ENCODE peak calls at places on chromosomes 3 and 15, in eight cellular contexts. X is mucosa of descending colon, O is A549, G is fibroblast of lung, E is lower leg skin, R is WERI-Rb-1, U is AG09309, N is GM06990. J is an unnamed sample.

GRCh38 chr3:42802876-42803799 is 1.2 kb downstream of the HIGD1A start:
- DNase-seq in X (peak), O (no peak), G (peak), E (no peak), R (peak), U (no peak), N (no peak), J (peak)

GRCh38 chr15:51924146-51925068 is 47.2 kb downstream of the LEO1 start:
- DNase-seq in X (no peak), O (no peak), G (no peak), E (no peak), R (peak), U (no peak), N (no peak), J (peak)

GRCh38 chr15:80778964-80779657 is at the start of gene CEMIP:
- DNase-seq in X (peak), O (peak), G (peak), E (peak), R (peak), U (peak), N (peak), J (peak)

GRCh38 chr15:70093481-70094309 is 4.0 kb downstream of the TLE3 start:
- DNase-seq in X (peak), O (no peak), G (peak), E (no peak), R (no peak), U (no peak), N (no peak), J (peak)

GRCh38 chr15:69478259-69478687 is 25.7 kb downstream of the RPLP1 start:
- DNase-seq in X (peak), O (peak), G (peak), E (no peak), R (peak), U (no peak), N (no peak), J (peak)

GRCh38 chr15:39364721-39365120 is 216.2 kb upstream of the THBS1 start:
- DNase-seq in X (no peak), O (no peak), G (no peak), E (no peak), R (no peak), U (no peak), N (no peak), J (no peak)

GRCh38 chr15:43225201-43225949 is 4.6 kb upstream of the EPB42 start:
- DNase-seq in X (peak), O (peak), G (peak), E (no peak), R (peak), U (no peak), N (no peak), J (peak)

GRCh38 chr15:35624881-35625280 is 78.9 kb upstream of the DPH6 start:
- DNase-seq in X (peak), O (no peak), G (peak), E (no peak), R (no peak), U (peak), N (no peak), J (no peak)

GRCh38 chr15:82549199-82549665 is 9.0 kb upstream of the RPS17 start:
- DNase-seq in X (no peak), O (no peak), G (no peak), E (no peak), R (no peak), U (no peak), N (no peak), J (no peak)

GRCh38 chr3:72118593-72118992 is 333.6 kb upstream of the PROK2 start:
- DNase-seq in X (no peak), O (no peak), G (no peak), E (no peak), R (no peak), U (no peak), N (no peak), J (no peak)

GRCh38 chr3:52120576-52121458 is 33.4 kb downstream of the POC1A start:
- DNase-seq in X (no peak), O (no peak), G (no peak), E (no peak), R (peak), U (no peak), N (no peak), J (no peak)

GRCh38 chr3:150627557-150627956 is 24.4 kb downstream of the SELENOT start:
- DNase-seq in X (no peak), O (no peak), G (peak), E (no peak), R (no peak), U (no peak), N (no peak), J (no peak)

GRCh38 chr3:35653347-35653746 is 14.0 kb downstream of the ARPP21 start:
- DNase-seq in X (no peak), O (no peak), G (no peak), E (no peak), R (no peak), U (no peak), N (no peak), J (no peak)

GRCh38 chr3:125478321-125478720 is 41.7 kb downstream of the SNX4 start:
- DNase-seq in X (no peak), O (no peak), G (peak), E (no peak), R (no peak), U (peak), N (no peak), J (no peak)

GRCh38 chr3:127857270-127857801 is 35.0 kb upstream of the MGLL start:
- DNase-seq in X (peak), O (peak), G (peak), E (no peak), R (no peak), U (no peak), N (no peak), J (no peak)

GRCh38 chr3:149967067-149967685 is 3.5 kb downstream of the PFN2 start:
- DNase-seq in X (no peak), O (peak), G (peak), E (no peak), R (no peak), U (no peak), N (peak), J (peak)

GRCh38 chr15:57553526-57553925 is 38.2 kb upstream of the MYZAP start:
- DNase-seq in X (no peak), O (no peak), G (no peak), E (peak), R (peak), U (no peak), N (no peak), J (no peak)

GRCh38 chr3:18575573-18575972 is 150.4 kb upstream of the SATB1 start:
- DNase-seq in X (no peak), O (no peak), G (no peak), E (no peak), R (no peak), U (peak), N (no peak), J (no peak)

GRCh38 chr3:39501982-39502837 is 34.7 kb downstream of the MOBP start:
- DNase-seq in X (peak), O (no peak), G (no peak), E (no peak), R (no peak), U (no peak), N (no peak), J (no peak)
- H3K4me3 ChIP-seq in X (peak), O (no peak), G (no peak), E (no peak), R (no peak), U (no peak), N (no peak), J (no peak)

GRCh38 chr3:119700920-119701734 is 1.7 kb upstream of the CFAP91 start:
- DNase-seq in X (no peak), O (no peak), G (no peak), E (no peak), R (no peak), U (no peak), N (no peak), J (no peak)

GRCh38 chr3:119702530-119703527 is at the start of gene CFAP91:
- DNase-seq in X (peak), O (peak), G (peak), E (peak), R (no peak), U (peak), N (peak), J (peak)

GRCh38 chr3:119700269-119700919 is 2.4 kb upstream of the CFAP91 start:
- DNase-seq in X (peak), O (peak), G (no peak), E (no peak), R (no peak), U (no peak), N (peak), J (no peak)

DNA sequence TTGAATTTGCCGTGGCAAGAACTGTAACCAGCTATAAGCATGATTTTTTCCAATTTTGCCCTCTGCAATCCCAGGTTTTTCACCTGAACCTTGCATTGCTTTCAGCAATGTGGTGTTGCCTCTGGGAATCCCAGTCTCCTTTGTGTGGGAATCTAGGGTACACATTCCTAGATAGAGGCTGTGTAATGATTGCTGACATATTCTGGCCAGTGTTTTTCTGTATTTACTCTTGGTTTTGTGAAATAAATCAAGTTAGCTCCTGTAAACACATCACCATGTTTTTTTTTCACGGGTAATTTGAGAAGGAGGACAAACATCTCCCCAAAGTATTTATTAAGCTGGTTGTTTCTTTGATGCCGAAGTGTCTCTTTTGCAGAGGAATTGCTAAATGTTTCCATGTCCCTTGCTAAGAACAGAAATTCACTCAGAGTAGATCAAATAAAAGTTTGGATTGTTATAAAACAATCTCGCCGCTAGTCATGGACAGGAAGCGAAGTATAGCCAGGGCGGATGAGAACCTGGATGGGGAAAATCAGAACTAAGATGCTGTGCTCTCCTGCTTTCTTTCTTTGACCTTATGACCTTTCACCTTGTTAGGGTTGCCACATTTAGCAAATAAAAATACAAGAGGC is 1.2 kb downstream of the CFAP91 start:
- DNase-seq in X (no peak), O (no peak), G (no peak), E (no peak), R (no peak), U (no peak), N (no peak), J (no peak)
- H3K4me3 ChIP-seq in X (no peak), O (no peak), G (no peak), E (no peak), R (no peak), U (no peak), N (no peak), J (no peak)

GRCh38 chr3:37183976-37184375 is 9.6 kb upstream of the LRRFIP2 start:
- DNase-seq in X (no peak), O (no peak), G (peak), E (no peak), R (no peak), U (no peak), N (no peak), J (no peak)
- H3K4me3 ChIP-seq in X (no peak), O (no peak), G (no peak), E (no peak), R (no peak), U (no peak), N (no peak), J (no peak)

GRCh38 chr15:47652853-47653243 is 64.5 kb upstream of the SEMA6D start:
- DNase-seq in X (no peak), O (no peak), G (no peak), E (no peak), R (no peak), U (no peak), N (no peak), J (no peak)
- H3K4me3 ChIP-seq in X (no peak), O (no peak), G (no peak), E (no peak), R (no peak), U (no peak), N (no peak), J (no peak)

GRCh38 chr15:63047792-63048114 is 5.2 kb downstream of the TPM1 start:
- DNase-seq in X (no peak), O (no peak), G (no peak), E (no peak), R (no peak), U (no peak), N (no peak), J (no peak)

GRCh38 chr15:63044645-63045437 is 2.3 kb downstream of the TPM1 start:
- DNase-seq in X (no peak), O (peak), G (no peak), E (no peak), R (peak), U (no peak), N (no peak), J (peak)

GRCh38 chr15:63046927-63047760 is 4.6 kb downstream of the TPM1 start:
- DNase-seq in X (no peak), O (peak), G (no peak), E (no peak), R (no peak), U (no peak), N (no peak), J (no peak)

GRCh38 chr15:63044077-63044644 is 1.6 kb downstream of the TPM1 start:
- DNase-seq in X (no peak), O (no peak), G (no peak), E (no peak), R (no peak), U (no peak), N (no peak), J (no peak)

GRCh38 chr15:63045438-63046278 is 3.1 kb downstream of the TPM1 start:
- DNase-seq in X (no peak), O (no peak), G (peak), E (no peak), R (no peak), U (no peak), N (no peak), J (peak)
- H3K4me3 ChIP-seq in X (no peak), O (peak), G (peak), E (no peak), R (no peak), U (peak), N (no peak), J (peak)

GRCh38 chr3:121153851-121154250 is 245.8 kb downstream of the STXBP5L start:
- DNase-seq in X (no peak), O (no peak), G (no peak), E (no peak), R (no peak), U (no peak), N (no peak), J (no peak)
- H3K4me3 ChIP-seq in X (no peak), O (no peak), G (no peak), E (no peak), R (no peak), U (no peak), N (no peak), J (no peak)